ENCODE peak calls at places on chromosomes 13 and 19, in four cellular contexts. I is tibial artery, X is AG04450, E is NCI-H345. R is an unnamed sample.

GRCh38 chr19:6236310-6237291 is 43.2 kb downstream of the MLLT1 start:
- DNase-seq in I (no peak), X (no peak), E (no peak), R (no peak)

GRCh38 chr13:39866722-39867121 is 211.3 kb downstream of the COG6 start:
- DNase-seq in I (no peak), X (no peak), E (no peak), R (no peak)

GRCh38 chr13:111486801-111487200 is 166.4 kb downstream of the TEX29 start:
- DNase-seq in I (no peak), X (no peak), E (no peak), R (no peak)

GRCh38 chr19:18507727-18508440 is 14.0 kb downstream of the ELL start:
- DNase-seq in I (peak), X (no peak), E (no peak), R (no peak)

GRCh38 chr19:46394398-46394797 is 19.0 kb downstream of the CCDC8 start:
- DNase-seq in I (no peak), X (no peak), E (no peak), R (no peak)

GRCh38 chr13:44352671-44353070 is 21.0 kb upstream of the SERP2 start:
- DNase-seq in I (no peak), X (no peak), E (no peak), R (no peak)

GRCh38 chr19:50257141-50257540 is 53.7 kb downstream of the MYH14 start:
- DNase-seq in I (no peak), X (no peak), E (no peak), R (no peak)

GRCh38 chr19:3080281-3080680 is 13.9 kb upstream of the GNA11 start:
- DNase-seq in I (no peak), X (peak), E (no peak), R (peak)

GRCh38 chr19:3387645-3388589 is 21.5 kb downstream of the NFIC start:
- DNase-seq in I (peak), X (no peak), E (peak), R (no peak)

GRCh38 chr19:50361290-50362029 is 4.0 kb downstream of the NAPSA start:
- DNase-seq in I (no peak), X (no peak), E (no peak), R (no peak)

GRCh38 chr13:35789335-35790166 is 313.1 kb upstream of the MAB21L1 start:
- DNase-seq in I (no peak), X (no peak), E (peak), R (peak)

GRCh38 chr19:49387936-49388372 is at the start of gene KASH5:
- DNase-seq in I (peak), X (no peak), E (no peak), R (peak)

GRCh38 chr13:58573742-58574141 is 942.2 kb downstream of the PCDH17 start:
- DNase-seq in I (no peak), X (no peak), E (no peak), R (no peak)

GRCh38 chr13:92739306-92739818 is 487.2 kb upstream of the GPC6 start:
- DNase-seq in I (no peak), X (no peak), E (no peak), R (peak)

GRCh38 chr13:102323012-102323411 is 78.8 kb downstream of the FGF14 start:
- DNase-seq in I (no peak), X (no peak), E (no peak), R (no peak)

GRCh38 chr19:45142016-45142727 is 18.6 kb downstream of the NKPD1 start:
- DNase-seq in I (no peak), X (no peak), E (no peak), R (no peak)

GRCh38 chr13:114110091-114110829 is 22.2 kb downstream of the RASA3 start:
- DNase-seq in I (peak), X (no peak), E (peak), R (no peak)

GRCh38 chr19:16296713-16297112 is 27.9 kb upstream of the KLF2 start:
- DNase-seq in I (no peak), X (no peak), E (no peak), R (no peak)

GRCh38 chr19:18204394-18205179 is 745 bp upstream of the RAB3A start:
- DNase-seq in I (peak), X (no peak), E (peak), R (no peak)

GRCh38 chr13:109400625-109401257 is 385.6 kb downstream of the IRS2 start:
- DNase-seq in I (no peak), X (no peak), E (no peak), R (no peak)